ENCODE peak calls at places on chromosomes 13 and 19, in eight cellular contexts. One of them, this sample, is unnamed.

GRCh38 chr19:38362076-38362945 is 12.1 kb upstream of the PSMD8 start:
- DNase-seq in activated CD4-positive, alpha-beta T cell treated with anti-CD3 and anti-CD28 coated beads for 24 hours: peak
- DNase-seq in stimulated activated CD8-positive, alpha-beta memory T cell treated with anti-CD3 and anti-CD28 coated beads, Interleukin-7, amount 100 ng/mL, for 1 hour: peak
- DNase-seq in hepatic stellate cell: peak
- DNase-seq in stimulated activated CD4-positive, alpha-beta T cell treated with anti-CD3 and anti-CD28 coated beads, Interleukin-4, amount 100 ng/mL, for 1 hour: peak
- DNase-seq in heart right ventricle: peak
- DNase-seq in substantia nigra: no peak
- DNase-seq in mesenteric fat pad: peak
- DNase-seq in this sample: peak

GRCh38 chr13:107025991-107026390 is 458.1 kb upstream of the ARGLU1 start:
- DNase-seq in activated CD4-positive, alpha-beta T cell treated with anti-CD3 and anti-CD28 coated beads for 24 hours: no peak
- DNase-seq in stimulated activated CD8-positive, alpha-beta memory T cell treated with anti-CD3 and anti-CD28 coated beads, Interleukin-7, amount 100 ng/mL, for 1 hour: no peak
- DNase-seq in hepatic stellate cell: peak
- DNase-seq in stimulated activated CD4-positive, alpha-beta T cell treated with anti-CD3 and anti-CD28 coated beads, Interleukin-4, amount 100 ng/mL, for 1 hour: no peak
- DNase-seq in heart right ventricle: peak
- DNase-seq in substantia nigra: no peak
- DNase-seq in mesenteric fat pad: no peak
- DNase-seq in this sample: no peak

GRCh38 chr13:73254827-73255226 is 196.0 kb downstream of the KLF5 start:
- DNase-seq in activated CD4-positive, alpha-beta T cell treated with anti-CD3 and anti-CD28 coated beads for 24 hours: no peak
- DNase-seq in stimulated activated CD8-positive, alpha-beta memory T cell treated with anti-CD3 and anti-CD28 coated beads, Interleukin-7, amount 100 ng/mL, for 1 hour: no peak
- DNase-seq in hepatic stellate cell: no peak
- DNase-seq in stimulated activated CD4-positive, alpha-beta T cell treated with anti-CD3 and anti-CD28 coated beads, Interleukin-4, amount 100 ng/mL, for 1 hour: no peak
- DNase-seq in heart right ventricle: no peak
- DNase-seq in substantia nigra: no peak
- DNase-seq in mesenteric fat pad: no peak
- DNase-seq in this sample: no peak

GRCh38 chr13:75751350-75751749 is 115.2 kb downstream of the LMO7 start:
- DNase-seq in activated CD4-positive, alpha-beta T cell treated with anti-CD3 and anti-CD28 coated beads for 24 hours: no peak
- DNase-seq in stimulated activated CD8-positive, alpha-beta memory T cell treated with anti-CD3 and anti-CD28 coated beads, Interleukin-7, amount 100 ng/mL, for 1 hour: no peak
- DNase-seq in hepatic stellate cell: no peak
- DNase-seq in stimulated activated CD4-positive, alpha-beta T cell treated with anti-CD3 and anti-CD28 coated beads, Interleukin-4, amount 100 ng/mL, for 1 hour: no peak
- DNase-seq in heart right ventricle: no peak
- DNase-seq in substantia nigra: no peak
- DNase-seq in mesenteric fat pad: no peak
- DNase-seq in this sample: no peak

GRCh38 chr13:27810009-27810408 is 17.7 kb downstream of the GSX1 start:
- DNase-seq in activated CD4-positive, alpha-beta T cell treated with anti-CD3 and anti-CD28 coated beads for 24 hours: no peak
- DNase-seq in stimulated activated CD8-positive, alpha-beta memory T cell treated with anti-CD3 and anti-CD28 coated beads, Interleukin-7, amount 100 ng/mL, for 1 hour: no peak
- DNase-seq in hepatic stellate cell: no peak
- DNase-seq in stimulated activated CD4-positive, alpha-beta T cell treated with anti-CD3 and anti-CD28 coated beads, Interleukin-4, amount 100 ng/mL, for 1 hour: no peak
- DNase-seq in heart right ventricle: no peak
- DNase-seq in substantia nigra: no peak
- DNase-seq in mesenteric fat pad: no peak
- DNase-seq in this sample: no peak

GRCh38 chr19:56301152-56301551 is 13.5 kb downstream of the ZSCAN5A start:
- DNase-seq in activated CD4-positive, alpha-beta T cell treated with anti-CD3 and anti-CD28 coated beads for 24 hours: no peak
- DNase-seq in stimulated activated CD8-positive, alpha-beta memory T cell treated with anti-CD3 and anti-CD28 coated beads, Interleukin-7, amount 100 ng/mL, for 1 hour: no peak
- DNase-seq in hepatic stellate cell: no peak
- DNase-seq in stimulated activated CD4-positive, alpha-beta T cell treated with anti-CD3 and anti-CD28 coated beads, Interleukin-4, amount 100 ng/mL, for 1 hour: no peak
- DNase-seq in heart right ventricle: no peak
- DNase-seq in substantia nigra: no peak
- DNase-seq in mesenteric fat pad: no peak
- DNase-seq in this sample: no peak

GRCh38 chr19:19230505-19230904 is 18.7 kb downstream of the NCAN start:
- DNase-seq in activated CD4-positive, alpha-beta T cell treated with anti-CD3 and anti-CD28 coated beads for 24 hours: no peak
- DNase-seq in stimulated activated CD8-positive, alpha-beta memory T cell treated with anti-CD3 and anti-CD28 coated beads, Interleukin-7, amount 100 ng/mL, for 1 hour: no peak
- DNase-seq in hepatic stellate cell: no peak
- DNase-seq in stimulated activated CD4-positive, alpha-beta T cell treated with anti-CD3 and anti-CD28 coated beads, Interleukin-4, amount 100 ng/mL, for 1 hour: no peak
- DNase-seq in heart right ventricle: no peak
- DNase-seq in substantia nigra: no peak
- DNase-seq in mesenteric fat pad: no peak
- DNase-seq in this sample: no peak

GRCh38 chr19:55066107-55066709 is 3.3 kb upstream of the RDH13 start:
- DNase-seq in activated CD4-positive, alpha-beta T cell treated with anti-CD3 and anti-CD28 coated beads for 24 hours: no peak
- DNase-seq in stimulated activated CD8-positive, alpha-beta memory T cell treated with anti-CD3 and anti-CD28 coated beads, Interleukin-7, amount 100 ng/mL, for 1 hour: no peak
- DNase-seq in hepatic stellate cell: no peak
- DNase-seq in stimulated activated CD4-positive, alpha-beta T cell treated with anti-CD3 and anti-CD28 coated beads, Interleukin-4, amount 100 ng/mL, for 1 hour: no peak
- DNase-seq in heart right ventricle: no peak
- DNase-seq in substantia nigra: no peak
- DNase-seq in mesenteric fat pad: no peak
- DNase-seq in this sample: no peak

GRCh38 chr13:111399334-111399733 is 78.9 kb downstream of the TEX29 start:
- DNase-seq in activated CD4-positive, alpha-beta T cell treated with anti-CD3 and anti-CD28 coated beads for 24 hours: no peak
- DNase-seq in stimulated activated CD8-positive, alpha-beta memory T cell treated with anti-CD3 and anti-CD28 coated beads, Interleukin-7, amount 100 ng/mL, for 1 hour: no peak
- DNase-seq in hepatic stellate cell: no peak
- DNase-seq in stimulated activated CD4-positive, alpha-beta T cell treated with anti-CD3 and anti-CD28 coated beads, Interleukin-4, amount 100 ng/mL, for 1 hour: no peak
- DNase-seq in heart right ventricle: no peak
- DNase-seq in substantia nigra: no peak
- DNase-seq in mesenteric fat pad: peak
- DNase-seq in this sample: peak

GRCh38 chr19:1064661-1065605 is 2.0 kb upstream of the ARHGAP45 start:
- DNase-seq in activated CD4-positive, alpha-beta T cell treated with anti-CD3 and anti-CD28 coated beads for 24 hours: peak
- DNase-seq in stimulated activated CD8-positive, alpha-beta memory T cell treated with anti-CD3 and anti-CD28 coated beads, Interleukin-7, amount 100 ng/mL, for 1 hour: no peak
- DNase-seq in hepatic stellate cell: peak
- DNase-seq in stimulated activated CD4-positive, alpha-beta T cell treated with anti-CD3 and anti-CD28 coated beads, Interleukin-4, amount 100 ng/mL, for 1 hour: peak
- DNase-seq in heart right ventricle: peak
- DNase-seq in substantia nigra: no peak
- DNase-seq in mesenteric fat pad: no peak
- DNase-seq in this sample: no peak

GRCh38 chr19:2449019-2449418 is 7.7 kb downstream of the LMNB2 start:
- DNase-seq in activated CD4-positive, alpha-beta T cell treated with anti-CD3 and anti-CD28 coated beads for 24 hours: no peak
- DNase-seq in stimulated activated CD8-positive, alpha-beta memory T cell treated with anti-CD3 and anti-CD28 coated beads, Interleukin-7, amount 100 ng/mL, for 1 hour: no peak
- DNase-seq in hepatic stellate cell: no peak
- DNase-seq in stimulated activated CD4-positive, alpha-beta T cell treated with anti-CD3 and anti-CD28 coated beads, Interleukin-4, amount 100 ng/mL, for 1 hour: no peak
- DNase-seq in heart right ventricle: no peak
- DNase-seq in substantia nigra: no peak
- DNase-seq in mesenteric fat pad: no peak
- DNase-seq in this sample: no peak

GRCh38 chr19:30357580-30357954 is 14.6 kb upstream of the ZNF536 start:
- DNase-seq in activated CD4-positive, alpha-beta T cell treated with anti-CD3 and anti-CD28 coated beads for 24 hours: no peak
- DNase-seq in stimulated activated CD8-positive, alpha-beta memory T cell treated with anti-CD3 and anti-CD28 coated beads, Interleukin-7, amount 100 ng/mL, for 1 hour: no peak
- DNase-seq in hepatic stellate cell: no peak
- DNase-seq in stimulated activated CD4-positive, alpha-beta T cell treated with anti-CD3 and anti-CD28 coated beads, Interleukin-4, amount 100 ng/mL, for 1 hour: no peak
- DNase-seq in heart right ventricle: no peak
- DNase-seq in substantia nigra: no peak
- DNase-seq in mesenteric fat pad: peak
- DNase-seq in this sample: no peak

GRCh38 chr13:26384587-26384986 is 130.7 kb downstream of the CDK8 start:
- DNase-seq in activated CD4-positive, alpha-beta T cell treated with anti-CD3 and anti-CD28 coated beads for 24 hours: no peak
- DNase-seq in stimulated activated CD8-positive, alpha-beta memory T cell treated with anti-CD3 and anti-CD28 coated beads, Interleukin-7, amount 100 ng/mL, for 1 hour: no peak
- DNase-seq in hepatic stellate cell: no peak
- DNase-seq in stimulated activated CD4-positive, alpha-beta T cell treated with anti-CD3 and anti-CD28 coated beads, Interleukin-4, amount 100 ng/mL, for 1 hour: no peak
- DNase-seq in heart right ventricle: no peak
- DNase-seq in substantia nigra: no peak
- DNase-seq in mesenteric fat pad: no peak
- DNase-seq in this sample: no peak

GRCh38 chr13:41461527-41462124 is 4.3 kb downstream of the RGCC start:
- DNase-seq in activated CD4-positive, alpha-beta T cell treated with anti-CD3 and anti-CD28 coated beads for 24 hours: no peak
- DNase-seq in stimulated activated CD8-positive, alpha-beta memory T cell treated with anti-CD3 and anti-CD28 coated beads, Interleukin-7, amount 100 ng/mL, for 1 hour: no peak
- DNase-seq in hepatic stellate cell: no peak
- DNase-seq in stimulated activated CD4-positive, alpha-beta T cell treated with anti-CD3 and anti-CD28 coated beads, Interleukin-4, amount 100 ng/mL, for 1 hour: no peak
- DNase-seq in heart right ventricle: no peak
- DNase-seq in substantia nigra: no peak
- DNase-seq in mesenteric fat pad: no peak
- DNase-seq in this sample: no peak

GRCh38 chr13:70985371-70985770 is 877.1 kb upstream of the KLHL1 start:
- DNase-seq in activated CD4-positive, alpha-beta T cell treated with anti-CD3 and anti-CD28 coated beads for 24 hours: no peak
- DNase-seq in stimulated activated CD8-positive, alpha-beta memory T cell treated with anti-CD3 and anti-CD28 coated beads, Interleukin-7, amount 100 ng/mL, for 1 hour: no peak
- DNase-seq in hepatic stellate cell: no peak
- DNase-seq in stimulated activated CD4-positive, alpha-beta T cell treated with anti-CD3 and anti-CD28 coated beads, Interleukin-4, amount 100 ng/mL, for 1 hour: no peak
- DNase-seq in heart right ventricle: no peak
- DNase-seq in substantia nigra: no peak
- DNase-seq in mesenteric fat pad: no peak
- DNase-seq in this sample: no peak

GRCh38 chr13:113638173-113638746 is 19.7 kb downstream of the ATP4B start:
- DNase-seq in activated CD4-positive, alpha-beta T cell treated with anti-CD3 and anti-CD28 coated beads for 24 hours: no peak
- DNase-seq in stimulated activated CD8-positive, alpha-beta memory T cell treated with anti-CD3 and anti-CD28 coated beads, Interleukin-7, amount 100 ng/mL, for 1 hour: no peak
- DNase-seq in hepatic stellate cell: no peak
- DNase-seq in stimulated activated CD4-positive, alpha-beta T cell treated with anti-CD3 and anti-CD28 coated beads, Interleukin-4, amount 100 ng/mL, for 1 hour: no peak
- DNase-seq in heart right ventricle: no peak
- DNase-seq in substantia nigra: no peak
- DNase-seq in mesenteric fat pad: peak
- DNase-seq in this sample: peak

GRCh38 chr19:46009530-46010510 is 13.0 kb downstream of the PGLYRP1 start:
- DNase-seq in activated CD4-positive, alpha-beta T cell treated with anti-CD3 and anti-CD28 coated beads for 24 hours: peak
- DNase-seq in stimulated activated CD8-positive, alpha-beta memory T cell treated with anti-CD3 and anti-CD28 coated beads, Interleukin-7, amount 100 ng/mL, for 1 hour: peak
- DNase-seq in hepatic stellate cell: peak
- DNase-seq in stimulated activated CD4-positive, alpha-beta T cell treated with anti-CD3 and anti-CD28 coated beads, Interleukin-4, amount 100 ng/mL, for 1 hour: peak
- DNase-seq in heart right ventricle: peak
- DNase-seq in substantia nigra: peak
- DNase-seq in mesenteric fat pad: no peak
- DNase-seq in this sample: no peak

GRCh38 chr19:7426986-7427385 is 61.8 kb downstream of the PEX11G start:
- DNase-seq in activated CD4-positive, alpha-beta T cell treated with anti-CD3 and anti-CD28 coated beads for 24 hours: peak
- DNase-seq in stimulated activated CD8-positive, alpha-beta memory T cell treated with anti-CD3 and anti-CD28 coated beads, Interleukin-7, amount 100 ng/mL, for 1 hour: no peak
- DNase-seq in hepatic stellate cell: no peak
- DNase-seq in stimulated activated CD4-positive, alpha-beta T cell treated with anti-CD3 and anti-CD28 coated beads, Interleukin-4, amount 100 ng/mL, for 1 hour: no peak
- DNase-seq in heart right ventricle: no peak
- DNase-seq in substantia nigra: no peak
- DNase-seq in mesenteric fat pad: no peak
- DNase-seq in this sample: no peak

GRCh38 chr19:32289566-32290210 is 55.7 kb upstream of the ZNF507 start:
- DNase-seq in activated CD4-positive, alpha-beta T cell treated with anti-CD3 and anti-CD28 coated beads for 24 hours: no peak
- DNase-seq in stimulated activated CD8-positive, alpha-beta memory T cell treated with anti-CD3 and anti-CD28 coated beads, Interleukin-7, amount 100 ng/mL, for 1 hour: no peak
- DNase-seq in hepatic stellate cell: no peak
- DNase-seq in stimulated activated CD4-positive, alpha-beta T cell treated with anti-CD3 and anti-CD28 coated beads, Interleukin-4, amount 100 ng/mL, for 1 hour: no peak
- DNase-seq in heart right ventricle: no peak
- DNase-seq in substantia nigra: no peak
- DNase-seq in mesenteric fat pad: no peak
- DNase-seq in this sample: no peak

GRCh38 chr13:97448503-97449251 is 14.7 kb downstream of the RAP2A start:
- DNase-seq in activated CD4-positive, alpha-beta T cell treated with anti-CD3 and anti-CD28 coated beads for 24 hours: no peak
- DNase-seq in stimulated activated CD8-positive, alpha-beta memory T cell treated with anti-CD3 and anti-CD28 coated beads, Interleukin-7, amount 100 ng/mL, for 1 hour: no peak
- DNase-seq in hepatic stellate cell: no peak
- DNase-seq in stimulated activated CD4-positive, alpha-beta T cell treated with anti-CD3 and anti-CD28 coated beads, Interleukin-4, amount 100 ng/mL, for 1 hour: no peak
- DNase-seq in heart right ventricle: no peak
- DNase-seq in substantia nigra: no peak
- DNase-seq in mesenteric fat pad: no peak
- DNase-seq in this sample: no peak

GRCh38 chr19:21466627-21467026 is 38.8 kb upstream of the ZNF429 start:
- DNase-seq in activated CD4-positive, alpha-beta T cell treated with anti-CD3 and anti-CD28 coated beads for 24 hours: no peak
- DNase-seq in stimulated activated CD8-positive, alpha-beta memory T cell treated with anti-CD3 and anti-CD28 coated beads, Interleukin-7, amount 100 ng/mL, for 1 hour: no peak
- DNase-seq in hepatic stellate cell: no peak
- DNase-seq in stimulated activated CD4-positive, alpha-beta T cell treated with anti-CD3 and anti-CD28 coated beads, Interleukin-4, amount 100 ng/mL, for 1 hour: no peak
- DNase-seq in heart right ventricle: no peak
- DNase-seq in substantia nigra: no peak
- DNase-seq in mesenteric fat pad: no peak
- DNase-seq in this sample: no peak

GRCh38 chr19:2569596-2570465 is 93.9 kb downstream of the GADD45B start:
- DNase-seq in activated CD4-positive, alpha-beta T cell treated with anti-CD3 and anti-CD28 coated beads for 24 hours: no peak
- DNase-seq in stimulated activated CD8-positive, alpha-beta memory T cell treated with anti-CD3 and anti-CD28 coated beads, Interleukin-7, amount 100 ng/mL, for 1 hour: no peak
- DNase-seq in hepatic stellate cell: no peak
- DNase-seq in stimulated activated CD4-positive, alpha-beta T cell treated with anti-CD3 and anti-CD28 coated beads, Interleukin-4, amount 100 ng/mL, for 1 hour: no peak
- DNase-seq in heart right ventricle: no peak
- DNase-seq in substantia nigra: no peak
- DNase-seq in mesenteric fat pad: no peak
- DNase-seq in this sample: no peak

GRCh38 chr19:2048959-2049740 is 1.9 kb downstream of the MKNK2 start:
- DNase-seq in activated CD4-positive, alpha-beta T cell treated with anti-CD3 and anti-CD28 coated beads for 24 hours: no peak
- DNase-seq in stimulated activated CD8-positive, alpha-beta memory T cell treated with anti-CD3 and anti-CD28 coated beads, Interleukin-7, amount 100 ng/mL, for 1 hour: no peak
- DNase-seq in hepatic stellate cell: no peak
- DNase-seq in stimulated activated CD4-positive, alpha-beta T cell treated with anti-CD3 and anti-CD28 coated beads, Interleukin-4, amount 100 ng/mL, for 1 hour: no peak
- DNase-seq in heart right ventricle: no peak
- DNase-seq in substantia nigra: peak
- DNase-seq in mesenteric fat pad: no peak
- DNase-seq in this sample: no peak

GRCh38 chr13:101399365-101399764 is 16.9 kb downstream of the NALCN start:
- DNase-seq in activated CD4-positive, alpha-beta T cell treated with anti-CD3 and anti-CD28 coated beads for 24 hours: no peak
- DNase-seq in stimulated activated CD8-positive, alpha-beta memory T cell treated with anti-CD3 and anti-CD28 coated beads, Interleukin-7, amount 100 ng/mL, for 1 hour: no peak
- DNase-seq in hepatic stellate cell: no peak
- DNase-seq in stimulated activated CD4-positive, alpha-beta T cell treated with anti-CD3 and anti-CD28 coated beads, Interleukin-4, amount 100 ng/mL, for 1 hour: no peak
- DNase-seq in heart right ventricle: no peak
- DNase-seq in substantia nigra: no peak
- DNase-seq in mesenteric fat pad: no peak
- DNase-seq in this sample: no peak

GRCh38 chr19:33868821-33869412 is 72.2 kb downstream of the KCTD15 start:
- DNase-seq in activated CD4-positive, alpha-beta T cell treated with anti-CD3 and anti-CD28 coated beads for 24 hours: no peak
- DNase-seq in stimulated activated CD8-positive, alpha-beta memory T cell treated with anti-CD3 and anti-CD28 coated beads, Interleukin-7, amount 100 ng/mL, for 1 hour: no peak
- DNase-seq in hepatic stellate cell: peak
- DNase-seq in stimulated activated CD4-positive, alpha-beta T cell treated with anti-CD3 and anti-CD28 coated beads, Interleukin-4, amount 100 ng/mL, for 1 hour: no peak
- DNase-seq in heart right ventricle: peak
- DNase-seq in substantia nigra: no peak
- DNase-seq in mesenteric fat pad: peak
- DNase-seq in this sample: peak

GRCh38 chr19:58056261-58056660 is 2.8 kb upstream of the ZNF135 start:
- DNase-seq in activated CD4-positive, alpha-beta T cell treated with anti-CD3 and anti-CD28 coated beads for 24 hours: no peak
- DNase-seq in stimulated activated CD8-positive, alpha-beta memory T cell treated with anti-CD3 and anti-CD28 coated beads, Interleukin-7, amount 100 ng/mL, for 1 hour: no peak
- DNase-seq in hepatic stellate cell: no peak
- DNase-seq in stimulated activated CD4-positive, alpha-beta T cell treated with anti-CD3 and anti-CD28 coated beads, Interleukin-4, amount 100 ng/mL, for 1 hour: no peak
- DNase-seq in heart right ventricle: no peak
- DNase-seq in substantia nigra: no peak
- DNase-seq in mesenteric fat pad: no peak
- DNase-seq in this sample: no peak

GRCh38 chr13:94992277-94992989 is 280.1 kb upstream of the SOX21 start:
- DNase-seq in activated CD4-positive, alpha-beta T cell treated with anti-CD3 and anti-CD28 coated beads for 24 hours: no peak
- DNase-seq in stimulated activated CD8-positive, alpha-beta memory T cell treated with anti-CD3 and anti-CD28 coated beads, Interleukin-7, amount 100 ng/mL, for 1 hour: no peak
- DNase-seq in hepatic stellate cell: no peak
- DNase-seq in stimulated activated CD4-positive, alpha-beta T cell treated with anti-CD3 and anti-CD28 coated beads, Interleukin-4, amount 100 ng/mL, for 1 hour: no peak
- DNase-seq in heart right ventricle: no peak
- DNase-seq in substantia nigra: no peak
- DNase-seq in mesenteric fat pad: no peak
- DNase-seq in this sample: no peak

GRCh38 chr19:42467437-42467760 is 24.7 kb upstream of the CXCL17 start:
- DNase-seq in activated CD4-positive, alpha-beta T cell treated with anti-CD3 and anti-CD28 coated beads for 24 hours: no peak
- DNase-seq in stimulated activated CD8-positive, alpha-beta memory T cell treated with anti-CD3 and anti-CD28 coated beads, Interleukin-7, amount 100 ng/mL, for 1 hour: no peak
- DNase-seq in hepatic stellate cell: no peak
- DNase-seq in stimulated activated CD4-positive, alpha-beta T cell treated with anti-CD3 and anti-CD28 coated beads, Interleukin-4, amount 100 ng/mL, for 1 hour: no peak
- DNase-seq in heart right ventricle: no peak
- DNase-seq in substantia nigra: no peak
- DNase-seq in mesenteric fat pad: no peak
- DNase-seq in this sample: no peak

GRCh38 chr13:76522083-76522755 is 364.0 kb downstream of the KCTD12 start:
- DNase-seq in activated CD4-positive, alpha-beta T cell treated with anti-CD3 and anti-CD28 coated beads for 24 hours: no peak
- DNase-seq in stimulated activated CD8-positive, alpha-beta memory T cell treated with anti-CD3 and anti-CD28 coated beads, Interleukin-7, amount 100 ng/mL, for 1 hour: no peak
- DNase-seq in hepatic stellate cell: no peak
- DNase-seq in stimulated activated CD4-positive, alpha-beta T cell treated with anti-CD3 and anti-CD28 coated beads, Interleukin-4, amount 100 ng/mL, for 1 hour: no peak
- DNase-seq in heart right ventricle: no peak
- DNase-seq in substantia nigra: no peak
- DNase-seq in mesenteric fat pad: no peak
- DNase-seq in this sample: no peak

GRCh38 chr13:101289764-101290163 is 126.5 kb downstream of the NALCN start:
- DNase-seq in activated CD4-positive, alpha-beta T cell treated with anti-CD3 and anti-CD28 coated beads for 24 hours: no peak
- DNase-seq in stimulated activated CD8-positive, alpha-beta memory T cell treated with anti-CD3 and anti-CD28 coated beads, Interleukin-7, amount 100 ng/mL, for 1 hour: no peak
- DNase-seq in hepatic stellate cell: peak
- DNase-seq in stimulated activated CD4-positive, alpha-beta T cell treated with anti-CD3 and anti-CD28 coated beads, Interleukin-4, amount 100 ng/mL, for 1 hour: no peak
- DNase-seq in heart right ventricle: no peak
- DNase-seq in substantia nigra: peak
- DNase-seq in mesenteric fat pad: no peak
- DNase-seq in this sample: no peak

GRCh38 chr19:36151144-36152051 is 849 bp downstream of the COX7A1 start:
- DNase-seq in activated CD4-positive, alpha-beta T cell treated with anti-CD3 and anti-CD28 coated beads for 24 hours: no peak
- DNase-seq in stimulated activated CD8-positive, alpha-beta memory T cell treated with anti-CD3 and anti-CD28 coated beads, Interleukin-7, amount 100 ng/mL, for 1 hour: no peak
- DNase-seq in hepatic stellate cell: peak
- DNase-seq in stimulated activated CD4-positive, alpha-beta T cell treated with anti-CD3 and anti-CD28 coated beads, Interleukin-4, amount 100 ng/mL, for 1 hour: no peak
- DNase-seq in heart right ventricle: peak
- DNase-seq in substantia nigra: no peak
- DNase-seq in mesenteric fat pad: no peak
- DNase-seq in this sample: no peak

GRCh38 chr13:75485286-75486062 is 3.5 kb upstream of the TBC1D4 start:
- DNase-seq in activated CD4-positive, alpha-beta T cell treated with anti-CD3 and anti-CD28 coated beads for 24 hours: no peak
- DNase-seq in stimulated activated CD8-positive, alpha-beta memory T cell treated with anti-CD3 and anti-CD28 coated beads, Interleukin-7, amount 100 ng/mL, for 1 hour: no peak
- DNase-seq in hepatic stellate cell: no peak
- DNase-seq in stimulated activated CD4-positive, alpha-beta T cell treated with anti-CD3 and anti-CD28 coated beads, Interleukin-4, amount 100 ng/mL, for 1 hour: no peak
- DNase-seq in heart right ventricle: no peak
- DNase-seq in substantia nigra: no peak
- DNase-seq in mesenteric fat pad: no peak
- DNase-seq in this sample: no peak

GRCh38 chr13:44989941-44990340 is 603 bp downstream of the GPALPP1 start:
- DNase-seq in activated CD4-positive, alpha-beta T cell treated with anti-CD3 and anti-CD28 coated beads for 24 hours: no peak
- DNase-seq in stimulated activated CD8-positive, alpha-beta memory T cell treated with anti-CD3 and anti-CD28 coated beads, Interleukin-7, amount 100 ng/mL, for 1 hour: no peak
- DNase-seq in hepatic stellate cell: peak
- DNase-seq in stimulated activated CD4-positive, alpha-beta T cell treated with anti-CD3 and anti-CD28 coated beads, Interleukin-4, amount 100 ng/mL, for 1 hour: no peak
- DNase-seq in heart right ventricle: no peak
- DNase-seq in substantia nigra: no peak
- DNase-seq in mesenteric fat pad: no peak
- DNase-seq in this sample: no peak

GRCh38 chr19:55253264-55253663 is 5.6 kb downstream of the PPP6R1 start:
- DNase-seq in activated CD4-positive, alpha-beta T cell treated with anti-CD3 and anti-CD28 coated beads for 24 hours: no peak
- DNase-seq in stimulated activated CD8-positive, alpha-beta memory T cell treated with anti-CD3 and anti-CD28 coated beads, Interleukin-7, amount 100 ng/mL, for 1 hour: no peak
- DNase-seq in hepatic stellate cell: no peak
- DNase-seq in stimulated activated CD4-positive, alpha-beta T cell treated with anti-CD3 and anti-CD28 coated beads, Interleukin-4, amount 100 ng/mL, for 1 hour: no peak
- DNase-seq in heart right ventricle: no peak
- DNase-seq in substantia nigra: no peak
- DNase-seq in mesenteric fat pad: no peak
- DNase-seq in this sample: no peak

This sample was measured in osteocyte.